ENCODE peak calls at places on chromosomes 11 and 22, in nine cellular contexts. N is AG09309, M is heart left ventricle, H is esophagus muscularis mucosa, I is GM12865, V is neural crest cell, T is mucosa of descending colon, R is AG04450, P is glutamatergic neuron. Q is an unnamed sample.

GRCh38 chr11:13135385-13136271 is 126.5 kb downstream of the RASSF10 start:
- DNase-seq in N (no peak), M (no peak), H (peak), I (no peak), V (peak), T (no peak), R (no peak), P (no peak), Q (no peak)

GRCh38 chr11:15920856-15921629 is 435.3 kb downstream of the SOX6 start:
- DNase-seq in N (no peak), M (peak), H (no peak), I (no peak), V (no peak), T (no peak), R (no peak), P (no peak), Q (no peak)

GRCh38 chr22:39839917-39840510 is 53.5 kb downstream of the ENTHD1 start:
- DNase-seq in N (no peak), M (no peak), H (no peak), I (peak), V (no peak), T (no peak), R (no peak), P (no peak), Q (no peak)

GRCh38 chr22:49975543-49976389 is 15.2 kb downstream of the PIM3 start:
- DNase-seq in N (no peak), M (no peak), H (no peak), I (peak), V (peak), T (peak), R (no peak), P (peak), Q (peak)

GRCh38 chr11:73530109-73530508 is 67.8 kb downstream of the FAM168A start:
- DNase-seq in N (no peak), M (no peak), H (no peak), I (no peak), V (no peak), T (peak), R (no peak), P (no peak), Q (no peak)

GRCh38 chr11:100753562-100753961 is 66.5 kb downstream of the ARHGAP42 start:
- DNase-seq in N (no peak), M (no peak), H (no peak), I (no peak), V (no peak), T (no peak), R (no peak), P (no peak), Q (peak)

GRCh38 chr22:50271519-50271970 is 1.4 kb upstream of the MAPK11 start:
- DNase-seq in N (no peak), M (peak), H (no peak), I (peak), V (peak), T (peak), R (no peak), P (peak), Q (peak)

GRCh38 chr22:48554893-48555552 is 1272.7 kb downstream of the BRD1 start:
- DNase-seq in N (no peak), M (no peak), H (no peak), I (no peak), V (peak), T (no peak), R (no peak), P (peak), Q (peak)

GRCh38 chr11:62854825-62855570 is 15.6 kb upstream of the WDR74 start:
- DNase-seq in N (no peak), M (no peak), H (no peak), I (peak), V (no peak), T (no peak), R (no peak), P (no peak), Q (no peak)

GRCh38 chr11:23278121-23278520 is 417.8 kb upstream of the CCDC179 start:
- DNase-seq in N (peak), M (no peak), H (no peak), I (no peak), V (no peak), T (no peak), R (peak), P (no peak), Q (no peak)

GRCh38 chr11:130992788-130993187 is 76.5 kb upstream of the SNX19 start:
- DNase-seq in N (no peak), M (no peak), H (no peak), I (no peak), V (no peak), T (no peak), R (no peak), P (no peak), Q (no peak)

GRCh38 chr22:19806213-19807160 is 45.9 kb downstream of the TBX1 start:
- DNase-seq in N (no peak), M (no peak), H (no peak), I (no peak), V (no peak), T (peak), R (no peak), P (no peak), Q (no peak)

GRCh38 chr11:67500818-67501584 is 4.2 kb downstream of the PITPNM1 start:
- DNase-seq in N (no peak), M (no peak), H (no peak), I (no peak), V (no peak), T (no peak), R (no peak), P (no peak), Q (no peak)

GRCh38 chr11:2368851-2369180 is 8.3 kb upstream of the CD81 start:
- DNase-seq in N (no peak), M (no peak), H (no peak), I (no peak), V (no peak), T (no peak), R (no peak), P (no peak), Q (no peak)

GRCh38 chr11:35511666-35512065 is 13.8 kb downstream of the PAMR1 start:
- DNase-seq in N (peak), M (no peak), H (peak), I (no peak), V (no peak), T (no peak), R (no peak), P (peak), Q (no peak)

GRCh38 chr11:3200388-3201111 is 18.1 kb downstream of the MRGPRG start:
- DNase-seq in N (no peak), M (no peak), H (no peak), I (no peak), V (no peak), T (no peak), R (no peak), P (no peak), Q (no peak)

GRCh38 chr22:48744283-48744641 is 1083.4 kb downstream of the BRD1 start:
- DNase-seq in N (no peak), M (no peak), H (no peak), I (no peak), V (no peak), T (no peak), R (no peak), P (no peak), Q (no peak)

GRCh38 chr22:26975381-26975780 is 318.0 kb downstream of the MIAT start:
- DNase-seq in N (no peak), M (no peak), H (no peak), I (no peak), V (no peak), T (no peak), R (no peak), P (no peak), Q (no peak)

GRCh38 chr11:35040221-35040942 is 98.6 kb upstream of the CD44 start:
- DNase-seq in N (no peak), M (no peak), H (no peak), I (peak), V (no peak), T (peak), R (no peak), P (no peak), Q (no peak)

GRCh38 chr22:20606784-20607128 is 99.3 kb downstream of the MED15 start:
- DNase-seq in N (no peak), M (no peak), H (no peak), I (no peak), V (no peak), T (no peak), R (no peak), P (no peak), Q (no peak)

GRCh38 chr11:102846292-102846691 is 2.9 kb upstream of the MMP3 start:
- DNase-seq in N (no peak), M (no peak), H (no peak), I (no peak), V (no peak), T (no peak), R (no peak), P (no peak), Q (no peak)

GRCh38 chr22:45155050-45155840 is 8.5 kb upstream of the NUP50 start:
- DNase-seq in N (peak), M (no peak), H (no peak), I (no peak), V (no peak), T (no peak), R (no peak), P (no peak), Q (no peak)

GRCh38 chr11:67646535-67647336 is 3.8 kb downstream of the ACY3 start:
- DNase-seq in N (no peak), M (no peak), H (no peak), I (peak), V (no peak), T (peak), R (no peak), P (no peak), Q (no peak)

GRCh38 chr11:19652976-19653375 is 59.7 kb upstream of the NAV2 start:
- DNase-seq in N (no peak), M (no peak), H (no peak), I (no peak), V (no peak), T (no peak), R (no peak), P (no peak), Q (no peak)

GRCh38 chr11:69217276-69218105 is 61.8 kb downstream of the SMIM38 start:
- DNase-seq in N (no peak), M (peak), H (no peak), I (no peak), V (no peak), T (peak), R (no peak), P (no peak), Q (no peak)

GRCh38 chr22:46774456-46775363 is 12.3 kb downstream of the TBC1D22A start:
- DNase-seq in N (no peak), M (no peak), H (no peak), I (peak), V (no peak), T (no peak), R (no peak), P (no peak), Q (no peak)

GRCh38 chr11:46278387-46279173 is 1.1 kb downstream of the CREB3L1 start:
- DNase-seq in N (no peak), M (peak), H (no peak), I (peak), V (peak), T (peak), R (no peak), P (peak), Q (peak)

GRCh38 chr22:49241174-49241851 is 586.4 kb downstream of the BRD1 start:
- DNase-seq in N (no peak), M (no peak), H (peak), I (no peak), V (no peak), T (no peak), R (no peak), P (no peak), Q (no peak)

GRCh38 chr22:47154621-47155081 is 392.2 kb downstream of the TBC1D22A start:
- DNase-seq in N (peak), M (peak), H (no peak), I (no peak), V (no peak), T (no peak), R (peak), P (no peak), Q (no peak)

GRCh38 chr11:57164317-57164716 is 17.4 kb upstream of the LRRC55 start:
- DNase-seq in N (no peak), M (no peak), H (no peak), I (no peak), V (no peak), T (no peak), R (no peak), P (no peak), Q (no peak)

GRCh38 chr11:87878373-87878779 is 296.9 kb downstream of the RAB38 start:
- DNase-seq in N (peak), M (no peak), H (no peak), I (peak), V (peak), T (peak), R (peak), P (no peak), Q (no peak)
- TF ChIP-seq CTCF in N (peak), M (peak), H (no peak), I (peak), V (peak), T (no peak), R (peak), P (peak), Q (peak)

DNA sequence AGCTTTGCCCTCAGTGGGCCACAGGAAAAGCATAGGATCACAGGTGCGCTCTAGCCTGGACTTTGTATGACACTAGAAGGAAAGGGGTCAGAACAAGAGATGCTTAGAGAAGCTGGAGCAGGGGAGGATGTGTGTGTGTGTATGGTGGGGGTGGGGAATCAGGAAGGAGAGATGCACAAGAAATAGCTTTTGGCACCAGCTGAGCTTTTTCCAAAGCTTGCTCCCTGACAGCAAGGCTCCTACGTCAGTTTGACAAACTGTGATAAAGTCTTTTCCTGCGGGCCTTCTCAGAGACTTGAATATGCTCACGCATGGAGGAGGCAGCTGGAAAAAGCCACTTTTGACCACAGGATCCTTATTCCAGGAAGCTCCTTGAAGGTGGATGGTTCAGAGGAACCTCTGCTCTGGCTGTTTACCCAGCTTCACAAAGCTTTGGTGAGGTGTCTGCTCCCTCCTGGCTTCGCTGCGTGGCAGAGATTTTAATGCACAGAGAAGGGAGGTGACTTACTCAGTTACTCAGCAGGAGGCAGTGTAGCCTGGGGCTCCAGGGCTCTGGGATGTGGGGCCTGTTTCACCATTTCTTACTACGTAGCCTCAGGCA is 3.9 kb downstream of the CDC42EP1 start:
- DNase-seq in N (no peak), M (peak), H (no peak), I (no peak), V (no peak), T (no peak), R (no peak), P (no peak), Q (no peak)
- TF ChIP-seq CTCF in N (peak), M (no peak), H (no peak), I (no peak), V (no peak), T (no peak), R (no peak), P (no peak), Q (no peak)

DNA sequence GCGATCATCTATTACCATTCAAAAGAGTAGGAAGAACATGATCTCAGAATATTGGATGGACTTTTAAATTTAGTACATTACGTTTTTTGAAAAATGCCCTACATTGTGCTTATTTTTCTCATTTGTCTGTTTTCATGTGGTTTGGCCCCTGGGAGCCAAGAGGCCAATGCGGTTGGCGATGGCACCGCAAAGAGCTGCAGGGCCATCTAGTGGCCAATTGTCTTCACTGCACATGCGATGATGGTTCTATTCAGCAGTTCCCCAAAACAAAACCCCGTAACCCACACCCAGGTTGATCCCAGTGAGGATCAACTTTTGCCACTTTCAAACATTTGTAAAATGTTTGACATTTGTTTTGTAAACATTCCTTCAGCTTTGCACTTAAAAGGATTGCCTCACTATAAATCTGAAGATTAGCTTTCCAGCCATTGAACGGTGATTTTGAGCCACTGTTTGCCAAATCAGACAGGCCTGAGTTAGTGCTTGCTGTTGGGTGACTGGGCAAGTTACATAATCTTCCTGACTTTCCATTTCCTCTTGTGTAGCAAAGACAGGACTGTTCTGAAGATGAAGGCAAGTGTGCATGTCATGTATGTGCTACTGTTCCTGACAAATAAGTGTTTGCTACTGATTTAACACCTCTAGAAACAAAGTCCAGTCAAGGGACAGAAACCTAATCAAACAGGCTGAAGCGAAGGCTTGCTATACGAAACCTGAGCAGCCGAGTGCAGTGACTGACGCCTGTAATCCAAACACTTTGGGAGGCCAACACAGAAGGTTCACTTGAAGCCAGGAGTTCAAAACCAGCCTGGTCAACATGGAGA is 29.2 kb upstream of the XBP1 start:
- DNase-seq in N (peak), M (peak), H (peak), I (peak), V (peak), T (peak), R (peak), P (peak), Q (peak)
- TF ChIP-seq CTCF in N (peak), M (peak), H (peak), I (peak), V (peak), T (peak), R (peak), P (peak), Q (peak)

DNA sequence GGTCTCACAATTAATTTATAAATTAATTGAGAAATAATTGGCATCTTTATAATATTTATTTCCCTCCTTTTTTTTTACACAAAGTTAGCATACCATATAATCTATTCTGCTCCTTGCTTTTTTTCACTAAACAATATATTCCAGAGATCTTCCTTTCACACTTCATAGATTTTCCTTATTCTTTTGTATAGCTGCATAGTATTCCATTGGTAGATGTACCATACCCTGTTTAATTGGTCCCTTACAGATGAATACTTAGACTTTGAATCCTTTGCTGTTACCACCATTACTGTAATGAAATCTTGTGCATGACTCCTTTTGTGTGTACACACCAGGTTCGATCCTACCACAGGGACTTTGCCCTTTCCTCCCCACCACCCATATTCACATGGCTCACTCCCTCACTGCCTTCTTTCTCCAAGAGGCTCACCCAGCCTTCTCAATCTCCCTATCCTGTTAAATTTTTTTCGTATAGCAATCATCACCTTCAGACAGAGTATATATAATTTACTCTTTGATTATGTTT is 48.9 kb downstream of the RBX1 start:
- DNase-seq in N (no peak), M (no peak), H (no peak), I (no peak), V (no peak), T (no peak), R (no peak), P (no peak), Q (no peak)
- TF ChIP-seq CTCF in N (no peak), M (no peak), H (no peak), I (no peak), V (no peak), T (no peak), R (no peak), P (no peak), Q (no peak)

GRCh38 chr11:119739021-119739703 is 10.2 kb upstream of the NECTIN1 start:
- DNase-seq in N (no peak), M (no peak), H (no peak), I (no peak), V (no peak), T (peak), R (no peak), P (no peak), Q (no peak)
- TF ChIP-seq CTCF in N (no peak), M (no peak), H (no peak), I (no peak), V (no peak), T (no peak), R (no peak), P (no peak), Q (no peak)

Q was measured in nephron progenitor cell.